ENCODE peak calls at places on chromosomes 16 and 17, in ten cellular contexts. N, S, D, E, H, Q, V, J, L and K are unnamed samples.

GRCh38 chr17:57511475-57512123 is 233.5 kb downstream of the CCDC182 start:
- DNase-seq in N (no peak), S (no peak), D (no peak), E (no peak), H (no peak), Q (no peak), V (no peak), J (no peak), L (no peak), K (no peak)

GRCh38 chr17:511001-511690 is 158.5 kb upstream of the RPH3AL start:
- DNase-seq in N (no peak), S (no peak), D (no peak), E (no peak), H (no peak), Q (no peak), V (no peak), J (peak; percentile 73), L (no peak), K (no peak)

GRCh38 chr16:71675380-71675779 is 49.1 kb downstream of the PHLPP2 start:
- DNase-seq in N (no peak), S (no peak), D (no peak), E (no peak), H (no peak), Q (no peak), V (no peak), J (no peak), L (no peak), K (no peak)

GRCh38 chr16:76749780-76750375 is 441.1 kb upstream of the MON1B start:
- DNase-seq in N (no peak), S (no peak), D (no peak), E (no peak), H (no peak), Q (no peak), V (no peak), J (no peak), L (no peak), K (no peak)

GRCh38 chr17:70091681-70092080 is 16.7 kb downstream of the KCNJ16 start:
- DNase-seq in N (no peak), S (no peak), D (no peak), E (no peak), H (no peak), Q (no peak), V (no peak), J (no peak), L (no peak), K (no peak)

GRCh38 chr16:2813661-2814288 is 3.3 kb upstream of the PRSS21 start:
- DNase-seq in N (no peak), S (no peak), D (no peak), E (no peak), H (no peak), Q (no peak), V (no peak), J (no peak), L (no peak), K (no peak)

GRCh38 chr17:21263351-21263750 is 10.1 kb upstream of the NATD1 start:
- DNase-seq in N (no peak), S (no peak), D (no peak), E (no peak), H (no peak), Q (no peak), V (no peak), J (no peak), L (no peak), K (no peak)

GRCh38 chr16:75219838-75220237 is 1.1 kb downstream of the CTRB1 start:
- DNase-seq in N (no peak), S (peak; percentile 40), D (no peak), E (no peak), H (no peak), Q (no peak), V (no peak), J (no peak), L (no peak), K (no peak)

GRCh38 chr17:57140321-57140720 is 55.3 kb downstream of the AKAP1 start:
- DNase-seq in N (no peak), S (no peak), D (no peak), E (no peak), H (no peak), Q (no peak), V (no peak), J (no peak), L (no peak), K (no peak)

GRCh38 chr16:84085271-84085667 is 31.5 kb downstream of the MBTPS1 start:
- DNase-seq in N (no peak), S (no peak), D (no peak), E (no peak), H (no peak), Q (no peak), V (no peak), J (no peak), L (no peak), K (no peak)

GRCh38 chr17:48625502-48626201 is 506 bp downstream of the HOXB9 start:
- DNase-seq in N (peak; percentile 31), S (peak; percentile 55), D (no peak), E (no peak), H (no peak), Q (no peak), V (no peak), J (no peak), L (peak; percentile 84), K (no peak)